ENCODE peak calls at places on chromosomes 7 and 10, in six cellular contexts. Y is right cardiac atrium, V is amniotic stem cell, D is GM23248, L is caudate nucleus, S is AG10803. G is an unnamed sample.

GRCh38 chr7:107661081-107661864 is 645 bp downstream of the SLC26A4 start:
- DNase-seq in Y (peak), V (peak), D (peak), L (no peak), S (peak), G (peak)

GRCh38 chr7:102409340-102409739 is 13.2 kb downstream of the PRKRIP1 start:
- DNase-seq in Y (no peak), V (no peak), D (no peak), L (no peak), S (no peak), G (no peak)

GRCh38 chr10:132306951-132307751 is 599 bp downstream of the STK32C start:
- DNase-seq in Y (peak), V (no peak), D (peak), L (no peak), S (no peak), G (peak)

GRCh38 chr10:18145652-18146051 is 5.4 kb downstream of the CACNB2 start:
- DNase-seq in Y (no peak), V (no peak), D (peak), L (no peak), S (peak), G (no peak)

GRCh38 chr10:102420443-102420809 is 210 bp upstream of the FBXL15 start:
- DNase-seq in Y (no peak), V (no peak), D (peak), L (no peak), S (no peak), G (no peak)

GRCh38 chr10:111789821-111790220 is 393.7 kb downstream of the GPAM start:
- DNase-seq in Y (no peak), V (no peak), D (no peak), L (no peak), S (no peak), G (no peak)

GRCh38 chr10:77304192-77304591 is 333.4 kb downstream of the KCNMA1 start:
- DNase-seq in Y (no peak), V (no peak), D (no peak), L (no peak), S (no peak), G (no peak)

GRCh38 chr10:94567714-94568520 is 22.3 kb downstream of the HELLS start:
- DNase-seq in Y (no peak), V (no peak), D (no peak), L (no peak), S (no peak), G (no peak)

GRCh38 chr10:520402-520787 is 169.1 kb downstream of the DIP2C start:
- DNase-seq in Y (no peak), V (no peak), D (peak), L (no peak), S (peak), G (no peak)

GRCh38 chr7:35971133-35971995 is 170.5 kb downstream of the SEPTIN7 start:
- DNase-seq in Y (peak), V (no peak), D (peak), L (no peak), S (no peak), G (no peak)

GRCh38 chr7:2104107-2104710 is 128.5 kb downstream of the MAD1L1 start:
- DNase-seq in Y (peak), V (peak), D (peak), L (peak), S (peak), G (peak)

GRCh38 chr10:55283041-55283440 is 482.0 kb upstream of the PCDH15 start:
- DNase-seq in Y (no peak), V (no peak), D (peak), L (no peak), S (no peak), G (no peak)

GRCh38 chr10:98391578-98391991 is 23.4 kb downstream of the PYROXD2 start:
- DNase-seq in Y (peak), V (no peak), D (peak), L (peak), S (peak), G (no peak)

GRCh38 chr7:4745971-4746919 is 29.2 kb upstream of the AP5Z1 start:
- DNase-seq in Y (no peak), V (peak), D (peak), L (no peak), S (peak), G (no peak)

GRCh38 chr7:151725844-151726770 is 150.8 kb downstream of the PRKAG2 start:
- DNase-seq in Y (no peak), V (no peak), D (no peak), L (peak), S (no peak), G (no peak)

GRCh38 chr10:71590786-71591350 is 128.7 kb downstream of the C10orf105 start:
- DNase-seq in Y (no peak), V (no peak), D (no peak), L (no peak), S (no peak), G (no peak)

GRCh38 chr7:74199551-74200355 is 10.1 kb upstream of the LAT2 start:
- DNase-seq in Y (no peak), V (no peak), D (no peak), L (no peak), S (no peak), G (no peak)

GRCh38 chr10:34102917-34103506 is 712.1 kb downstream of the PARD3 start:
- DNase-seq in Y (no peak), V (no peak), D (peak), L (no peak), S (peak), G (no peak)

GRCh38 chr7:121195859-121196588 is 132.8 kb upstream of the WNT16 start:
- DNase-seq in Y (no peak), V (peak), D (no peak), L (no peak), S (peak), G (no peak)

GRCh38 chr10:11173062-11173461 is 155.4 kb downstream of the CELF2 start:
- DNase-seq in Y (no peak), V (no peak), D (no peak), L (no peak), S (no peak), G (no peak)

GRCh38 chr7:22969010-22969431 is 44.9 kb downstream of the HYCC1 start:
- DNase-seq in Y (no peak), V (no peak), D (no peak), L (no peak), S (no peak), G (no peak)

G was measured in HuH-7.5.